ENCODE peak calls at places on chromosome 2, in ten cellular contexts. I is breast epithelium, H is H9, D is psoas muscle, V is BJ, Q is fibroblast of mammary gland, Y is cardiac muscle cell, J is fibroblast of pulmonary artery, F is AG09319, A is heart right ventricle. Z is an unnamed sample.

GRCh38 chr2:73916666-73917065 is 10.0 kb upstream of the DGUOK start:
- DNase-seq in A (no peak), V (no peak), Y (no peak), J (no peak), I (no peak), Q (no peak), D (no peak), H (no peak), F (no peak), Z (no peak)

GRCh38 chr2:54052825-54053718 is 62.3 kb upstream of the ACYP2 start:
- DNase-seq in V (no peak), D (no peak), Y (no peak), F (no peak), Q (peak; percentile 44), A (no peak), I (no peak), J (no peak), H (no peak), Z (no peak)

GRCh38 chr2:11528228-11528627 is 5.6 kb upstream of the GREB1 start:
- DNase-seq in H (no peak), Y (no peak), F (no peak), I (no peak), V (no peak), Q (no peak), D (no peak), A (no peak), J (no peak), Z (no peak)

GRCh38 chr2:19496646-19497045 is 138.2 kb upstream of the OSR1 start:
- DNase-seq in V (no peak), F (no peak), J (no peak), I (no peak), A (no peak), Q (no peak), H (no peak), Y (no peak), D (no peak), Z (no peak)

GRCh38 chr2:173076557-173077345 is 1.1 kb downstream of the MAP3K20 start:
- DNase-seq in I (peak; percentile 55), J (peak; percentile 56), V (no peak), H (no peak), Q (peak; percentile 55), A (peak; percentile 56), Y (peak; percentile 54), F (no peak), D (peak; percentile 75), Z (peak; percentile 41)

GRCh38 chr2:126660068-126660467 is 4.1 kb downstream of the GYPC start:
- DNase-seq in Y (no peak), D (no peak), Q (no peak), H (no peak), J (no peak), F (no peak), I (no peak), V (no peak), A (no peak), Z (no peak)

GRCh38 chr2:170996316-170996715 is 67.3 kb downstream of the GORASP2 start:
- DNase-seq in H (no peak), A (no peak), F (no peak), Y (peak; percentile 41), J (peak; percentile 24), I (no peak), D (no peak), V (no peak), Q (no peak), Z (no peak)

GRCh38 chr2:64482243-64482642 is 28.3 kb downstream of the LGALSL start:
- DNase-seq in Q (no peak), Y (no peak), J (no peak), I (no peak), F (no peak), V (no peak), D (no peak), H (no peak), A (no peak), Z (no peak)

GRCh38 chr2:62227386-62228075 is 31.6 kb downstream of the B3GNT2 start:
- DNase-seq in A (no peak), Q (peak; percentile 50), I (no peak), H (no peak), Y (no peak), J (no peak), D (no peak), V (no peak), F (no peak), Z (no peak)

GRCh38 chr2:30177861-30178465 is 31.2 kb downstream of the YPEL5 start:
- DNase-seq in D (no peak), H (no peak), J (no peak), Q (peak; percentile 51), F (no peak), Y (no peak), V (no peak), I (no peak), A (no peak), Z (no peak)

GRCh38 chr2:27980242-27980641 is 89.7 kb downstream of the BABAM2 start:
- DNase-seq in F (no peak), J (no peak), D (no peak), Q (no peak), H (no peak), I (no peak), V (no peak), Y (no peak), A (no peak), Z (no peak)

GRCh38 chr2:230927711-230928341 is 2.8 kb upstream of the GPR55 start:
- DNase-seq in F (no peak), D (no peak), Q (no peak), Y (no peak), I (no peak), H (peak; percentile 17), J (no peak), V (no peak), A (no peak), Z (no peak)

GRCh38 chr2:233862261-233862768 is 5.9 kb downstream of the MSL3B start:
- DNase-seq in Y (no peak), D (no peak), A (no peak), H (no peak), V (no peak), Q (no peak), J (no peak), F (no peak), I (no peak), Z (no peak)

GRCh38 chr2:233871432-233871831 is 3.2 kb upstream of the MSL3B start:
- DNase-seq in F (no peak), Y (no peak), J (no peak), V (no peak), D (no peak), H (no peak), A (no peak), Q (no peak), I (no peak), Z (no peak)

GRCh38 chr2:233866479-233866878 is 1.7 kb downstream of the MSL3B start:
- DNase-seq in I (no peak), A (no peak), J (no peak), Y (no peak), H (no peak), D (no peak), Q (no peak), V (no peak), F (no peak), Z (no peak)

GRCh38 chr2:233867993-233868532 is at the start of gene MSL3B:
- DNase-seq in J (peak; percentile 65), I (no peak), A (no peak), V (no peak), Q (peak; percentile 50), Y (peak; percentile 75), F (no peak), H (peak; percentile 61), D (no peak), Z (peak; percentile 63)

GRCh38 chr2:233865838-233866237 is 2.3 kb downstream of the MSL3B start:
- DNase-seq in V (no peak), D (no peak), Y (no peak), A (no peak), F (no peak), I (no peak), Q (no peak), J (no peak), H (peak; percentile 39), Z (no peak)
- TF ChIP-seq CTCF in V (no peak), D (no peak), Y (peak; percentile 17), A (no peak), F (no peak), I (no peak), Q (peak; percentile 5), J (peak; percentile 21), H (peak; percentile 59), Z (peak; percentile 58)

DNA sequence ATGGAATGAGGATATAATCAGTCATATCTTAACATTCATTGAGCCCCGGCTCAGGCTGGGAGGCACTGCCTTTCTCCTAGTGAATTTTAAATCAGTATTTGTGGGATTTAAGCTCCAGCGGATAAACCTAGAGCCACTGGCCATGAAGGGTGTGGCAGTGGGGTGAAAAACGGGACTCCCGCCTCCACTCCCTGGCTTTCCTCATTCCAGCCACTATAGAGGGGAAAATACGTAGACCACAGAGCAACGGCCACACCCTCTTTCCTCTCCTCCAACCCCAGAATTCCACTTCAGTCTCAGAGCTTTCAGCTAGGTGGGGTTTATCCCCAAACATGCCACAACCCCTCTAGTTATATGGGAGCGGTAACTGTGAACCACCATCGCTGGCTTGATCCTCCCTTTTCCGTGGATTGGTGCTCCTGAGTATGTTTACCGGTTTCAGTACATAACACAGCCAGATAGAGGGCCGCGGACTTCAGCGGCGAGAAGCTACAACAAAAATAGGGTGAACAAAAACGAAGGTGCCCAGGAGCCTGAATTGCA is 70.6 kb upstream of the ITGB6 start:
- DNase-seq in Q (no peak), I (no peak), F (no peak), D (no peak), A (no peak), H (peak; percentile 43), Y (no peak), J (no peak), V (no peak), Z (peak; percentile 18)
- TF ChIP-seq CTCF in Q (peak; percentile 19), I (no peak), F (peak; percentile 1), D (peak; percentile 15), A (no peak), H (no peak), Y (no peak), J (peak; percentile 0), V (peak; percentile 17), Z (no peak)

DNA sequence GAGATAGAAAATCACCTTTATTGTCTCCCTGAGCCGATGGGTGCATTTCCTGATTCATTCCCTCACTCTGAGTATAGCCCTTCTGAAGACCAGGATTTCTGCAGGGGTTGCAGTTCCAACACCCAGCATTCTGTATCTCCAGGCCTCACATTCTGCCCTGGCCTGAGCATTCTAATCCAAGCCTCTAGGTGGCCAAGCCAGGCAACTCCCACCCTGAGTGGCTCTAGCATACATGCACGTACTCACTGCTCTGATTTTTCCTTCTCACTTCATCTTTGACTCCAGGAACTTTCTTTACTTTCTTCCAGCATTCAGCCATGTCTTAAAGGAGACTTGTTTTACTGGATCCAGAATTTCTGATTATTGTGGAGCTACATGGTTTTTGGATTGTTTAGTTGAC is 100.7 kb upstream of the STK39 start:
- DNase-seq in H (peak; percentile 81), D (no peak), A (peak; percentile 11), I (no peak), V (no peak), Y (peak; percentile 56), Q (peak; percentile 40), J (peak; percentile 54), F (no peak), Z (peak; percentile 67)
- TF ChIP-seq CTCF in H (peak; percentile 74), D (peak; percentile 18), A (peak; percentile 36), I (no peak), V (peak; percentile 57), Y (peak; percentile 54), Q (peak; percentile 62), J (peak; percentile 63), F (peak; percentile 31), Z (peak; percentile 78)

DNA sequence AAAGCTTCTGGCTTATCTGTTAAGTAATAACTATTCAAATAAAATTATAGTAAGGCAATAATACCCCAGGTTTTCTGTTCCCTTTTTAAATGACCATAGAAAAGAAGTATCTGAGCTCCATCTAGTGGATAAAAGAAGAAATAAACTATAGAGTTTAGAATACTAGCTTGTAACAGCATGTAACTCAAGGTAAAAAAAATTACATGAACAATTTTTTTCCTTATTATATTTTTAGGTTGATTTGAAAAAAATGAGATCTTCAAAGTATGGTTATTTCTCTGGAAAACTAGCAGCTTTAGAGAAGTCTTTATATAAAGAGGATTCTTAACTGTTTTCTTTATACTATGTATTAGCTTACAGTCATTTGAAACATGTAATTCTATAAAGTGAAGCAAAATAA is 58.1 kb downstream of the NCKAP1 start:
- DNase-seq in Y (peak; percentile 59), F (peak; percentile 3), A (no peak), Q (peak; percentile 54), J (peak; percentile 64), I (no peak), D (no peak), H (no peak), V (no peak), Z (no peak)
- TF ChIP-seq CTCF in Y (peak; percentile 46), F (peak; percentile 41), A (peak; percentile 70), Q (peak; percentile 52), J (peak; percentile 40), I (peak; percentile 46), D (peak; percentile 72), H (peak; percentile 77), V (peak; percentile 50), Z (peak; percentile 50)

Z was measured in glutamatergic neuron.